ENCODE peak calls at places on chromosome 11, in ten cellular contexts. T is naive thymus-derived CD4-positive, alpha-beta T cell; K is upper lobe of left lung; W is psoas muscle; G is heart left ventricle; V is transverse colon; X is neural progenitor cell; U is GM23248; H is upper lobe of right lung; D is CD8-positive, alpha-beta memory T cell. P is an unnamed sample.
A peak's percentile ranks its signal among the peaks of the same experiment; 100 is the strongest.

GRCh38 chr11:131671764-131672163 is 301.3 kb downstream of the NTM start:
- DNase-seq in K (no peak), H (no peak), D (no peak), U (no peak), X (peak; percentile 64), V (no peak), W (no peak), T (no peak), G (no peak), P (no peak)

GRCh38 chr11:115423728-115424459 is 80.3 kb downstream of the CADM1 start:
- DNase-seq in V (no peak), U (no peak), G (no peak), H (no peak), T (no peak), W (no peak), K (no peak), X (no peak), D (no peak), P (no peak)

GRCh38 chr11:59273008-59273841 is 60.5 kb upstream of the MPEG1 start:
- DNase-seq in U (no peak), W (no peak), G (no peak), H (no peak), T (peak; percentile 40), D (peak; percentile 7), V (peak; percentile 48), X (no peak), K (peak; percentile 31), P (peak; percentile 10)

GRCh38 chr11:24679686-24680318 is 182.9 kb downstream of the LUZP2 start:
- DNase-seq in K (no peak), H (no peak), W (no peak), U (no peak), G (no peak), T (no peak), X (peak; percentile 15), D (no peak), V (no peak), P (no peak)

GRCh38 chr11:46336781-46337180 is 10.5 kb upstream of the DGKZ start:
- DNase-seq in T (peak; percentile 41), X (no peak), D (no peak), K (peak; percentile 83), U (peak; percentile 68), W (no peak), H (peak; percentile 85), G (no peak), V (no peak), P (no peak)

GRCh38 chr11:1767399-1768140 is 3.8 kb upstream of the CTSD start:
- DNase-seq in T (no peak), D (no peak), W (peak; percentile 44), G (peak; percentile 3), V (no peak), X (no peak), H (peak; percentile 48), K (peak; percentile 11), U (no peak), P (no peak)

GRCh38 chr11:47797633-47798032 is 30.5 kb upstream of the FNBP4 start:
- DNase-seq in W (no peak), T (no peak), V (no peak), K (no peak), X (no peak), G (no peak), D (no peak), U (peak; percentile 77), H (no peak), P (no peak)

GRCh38 chr11:70650075-70650909 is 252.0 kb downstream of the CTTN start:
- DNase-seq in U (peak; percentile 76), T (peak; percentile 30), W (no peak), H (peak; percentile 71), X (peak; percentile 94), D (no peak), G (peak; percentile 47), K (peak; percentile 43), V (peak; percentile 38), P (peak; percentile 31)

GRCh38 chr11:75597636-75598035 is 35.6 kb downstream of the SERPINH1 start:
- DNase-seq in U (peak; percentile 36), G (no peak), D (no peak), K (no peak), W (no peak), V (no peak), T (no peak), H (no peak), X (peak; percentile 80), P (no peak)

GRCh38 chr11:47641585-47642098 is 717 bp downstream of the MTCH2 start:
- DNase-seq in X (peak; percentile 24), K (no peak), T (no peak), D (no peak), U (peak; percentile 43), G (no peak), W (no peak), V (no peak), H (no peak), P (no peak)

GRCh38 chr11:35717043-35717442 is 54.5 kb downstream of the TRIM44 start:
- DNase-seq in D (no peak), V (no peak), U (no peak), G (no peak), H (no peak), K (no peak), W (no peak), X (peak; percentile 45), T (no peak), P (no peak)

GRCh38 chr11:12598330-12599256 is 75.6 kb upstream of the TEAD1 start:
- DNase-seq in U (no peak), K (no peak), D (peak; percentile 13), W (no peak), G (no peak), V (no peak), H (no peak), T (peak; percentile 34), X (no peak), P (peak; percentile 18)
- H3K27ac ChIP-seq in U (no peak overlapping the region), K (peak overlapping the region; percentile 55), D (no peak overlapping the region), W (no peak overlapping the region), G (no peak overlapping the region), V (no peak overlapping the region), H (peak overlapping the region; percentile 1), T (no peak overlapping the region), X (no peak overlapping the region), P (no peak overlapping the region)

DNA sequence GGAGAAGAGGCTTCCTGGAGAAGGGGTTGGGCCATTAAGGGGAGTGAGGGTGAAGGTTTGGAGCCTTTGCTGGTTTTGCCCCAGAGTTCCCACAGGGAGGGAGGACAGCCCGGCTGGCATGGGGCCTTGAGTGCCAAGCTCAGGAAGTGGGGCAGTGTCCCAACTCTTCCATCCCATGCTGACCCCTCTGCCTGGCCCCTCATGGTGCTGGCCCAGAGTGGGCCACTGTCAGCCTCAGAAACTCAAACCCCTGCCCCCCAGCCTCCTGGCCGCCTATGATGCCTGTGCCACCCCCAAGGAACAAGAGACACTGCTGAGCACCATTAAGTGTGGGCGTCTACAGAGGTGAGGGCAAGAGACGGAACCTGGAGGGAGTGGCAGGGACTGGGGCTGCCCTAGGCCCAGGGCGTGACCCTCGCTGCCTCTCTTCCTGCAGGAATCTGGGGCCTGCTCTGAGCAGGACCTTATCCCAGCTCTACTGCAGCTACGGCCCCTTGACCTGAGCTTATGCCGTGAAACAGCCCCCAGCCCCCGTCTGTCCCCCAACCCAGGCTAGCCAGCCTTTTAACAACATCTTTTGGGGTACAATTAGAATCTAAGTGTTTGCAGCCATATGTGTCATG is 5.4 kb downstream of the MUS81 start:
- DNase-seq in V (no peak), T (no peak), H (peak; percentile 57), G (peak; percentile 10), X (no peak), K (no peak), U (no peak), W (peak; percentile 34), D (no peak), P (no peak)
- H3K4me1 ChIP-seq in V (peaks cover 15% of the 10 kb centered on the region), T (peaks cover 16% of the 10 kb centered on the region), H (peaks cover 15% of the 10 kb centered on the region), G (peaks cover 28% of the 10 kb centered on the region), X (peaks cover 6% of the 10 kb centered on the region), K (peaks cover 32% of the 10 kb centered on the region), U (peaks cover 15% of the 10 kb centered on the region), W (peaks cover 14% of the 10 kb centered on the region), D (peaks cover 27% of the 10 kb centered on the region), P (peaks cover 20% of the 10 kb centered on the region)

DNA sequence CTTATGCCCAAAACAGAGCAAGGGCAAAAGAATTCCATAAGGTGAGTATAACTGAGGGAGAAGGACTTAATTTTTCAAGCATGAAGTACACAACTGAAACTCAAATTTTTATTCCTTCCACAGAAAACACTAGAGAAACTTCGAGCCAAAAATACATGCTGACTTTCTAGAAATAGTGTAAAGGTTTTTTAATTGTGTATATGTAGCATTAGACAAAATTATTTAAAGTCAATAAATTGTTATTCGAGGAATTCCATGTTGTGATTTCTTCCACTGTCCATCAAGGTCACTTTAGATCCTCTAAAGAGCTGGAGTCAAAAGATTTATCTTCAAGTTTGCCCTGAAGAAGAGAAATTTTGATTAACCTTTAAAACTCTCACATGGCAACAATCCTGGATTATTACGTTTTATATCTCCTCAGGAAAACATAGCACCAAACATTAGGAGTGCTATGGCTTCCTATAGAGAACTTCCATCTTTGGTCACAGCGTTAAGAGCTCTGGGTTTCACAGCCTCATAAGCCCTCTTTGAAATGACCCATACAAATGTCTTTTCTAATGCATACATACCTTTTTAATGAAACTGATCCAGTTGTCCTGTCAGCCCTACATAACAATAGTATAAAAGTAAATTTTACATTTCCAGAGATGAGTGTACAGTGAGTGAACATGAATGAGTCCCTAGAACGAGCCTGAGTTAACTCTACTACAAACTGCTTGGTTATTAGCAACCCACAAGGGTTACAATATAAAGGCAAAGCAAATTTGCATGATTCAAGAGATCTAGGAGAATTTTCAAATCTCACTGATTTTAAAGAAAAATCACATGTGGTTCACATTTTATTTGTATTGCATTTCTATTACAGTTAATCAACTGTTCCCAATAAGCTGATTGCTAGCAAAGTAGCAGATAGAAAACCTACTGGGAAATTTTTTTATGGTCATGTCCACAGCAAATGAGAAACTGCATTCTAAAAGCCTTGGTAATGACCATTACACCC is 10.9 kb downstream of the TAF1D start:
- DNase-seq in T (no peak), W (no peak), X (no peak), U (no peak), D (no peak), H (no peak), K (no peak), V (no peak), G (no peak), P (no peak)
- H3K36me3 ChIP-seq in T (peaks cover 56% of the 10 kb centered on the region), W (peaks cover 100% of the 10 kb centered on the region), X (peaks cover 63% of the 10 kb centered on the region), U (peaks cover 81% of the 10 kb centered on the region), D (peaks cover 53% of the 10 kb centered on the region), H (peaks cover 91% of the 10 kb centered on the region), K (peaks cover 72% of the 10 kb centered on the region), V (peaks cover 4% of the 10 kb centered on the region), G (peaks cover 100% of the 10 kb centered on the region), P (peaks cover 69% of the 10 kb centered on the region)

GRCh38 chr11:8059030-8059429 is 22.0 kb upstream of the TUB start:
- DNase-seq in V (no peak), U (no peak), T (no peak), G (no peak), X (no peak), D (no peak), W (no peak), K (no peak), H (no peak), P (no peak)

GRCh38 chr11:8059571-8060011 is 21.4 kb upstream of the TUB start:
- DNase-seq in U (no peak), G (no peak), X (no peak), D (no peak), W (no peak), H (no peak), V (no peak), T (no peak), K (no peak), P (no peak)

GRCh38 chr11:8056810-8057463 is 24.1 kb upstream of the TUB start:
- DNase-seq in T (no peak), D (no peak), U (peak; percentile 94), K (no peak), H (no peak), W (peak; percentile 82), V (peak; percentile 39), X (no peak), G (no peak), P (no peak)

GRCh38 chr11:8060146-8060719 is 20.8 kb upstream of the TUB start:
- DNase-seq in G (no peak), W (no peak), D (no peak), K (no peak), U (no peak), V (no peak), H (no peak), T (no peak), X (no peak), P (no peak)

GRCh38 chr11:8058216-8058615 is 22.8 kb upstream of the TUB start:
- DNase-seq in G (no peak), T (no peak), H (no peak), V (no peak), X (no peak), K (no peak), D (no peak), W (no peak), U (no peak), P (no peak)
- H3K27ac ChIP-seq in G (peak overlapping the region; percentile 72), T (no peak overlapping the region), H (no peak overlapping the region), V (no peak overlapping the region), X (no peak overlapping the region), K (no peak overlapping the region), D (no peak overlapping the region), W (no peak overlapping the region), U (no peak overlapping the region), P (no peak overlapping the region)

P was measured in CD4-positive, alpha-beta memory T cell.